ENCODE peak calls at places on chromosomes 1 and 21, in four cellular contexts. X is transverse colon, P is ovary, T is heart left ventricle. V is an unnamed sample.
A peak's percentile ranks its signal among the peaks of the same experiment; 100 is the strongest.

GRCh38 chr1:1298861-1299685 is 8.7 kb downstream of the ACAP3 start:
- DNase-seq in X (no peak), P (no peak), T (no peak), V (no peak)

GRCh38 chr1:185483647-185484450 is 166.8 kb upstream of the IVNS1ABP start:
- DNase-seq in X (no peak), P (no peak), T (no peak), V (no peak)

GRCh38 chr1:80445021-80445420 is 1355.7 kb upstream of the ADGRL2 start:
- DNase-seq in X (no peak), P (no peak), T (no peak), V (no peak)

GRCh38 chr1:95386915-95387314 is 152.9 kb downstream of the RWDD3 start:
- DNase-seq in X (no peak), P (no peak), T (no peak), V (no peak)

GRCh38 chr1:178046856-178047255 is 47.0 kb upstream of the RASAL2 start:
- DNase-seq in X (no peak), P (no peak), T (no peak), V (no peak)

GRCh38 chr1:243939167-243939848 is 89.3 kb upstream of the AKT3 start:
- DNase-seq in X (no peak), P (no peak), T (no peak), V (no peak)

GRCh38 chr1:181469829-181470228 is 13.5 kb upstream of the CACNA1E start:
- DNase-seq in X (no peak), P (peak; percentile 29), T (no peak), V (no peak)

GRCh38 chr1:45953934-45954333 is 150.5 kb downstream of the MAST2 start:
- DNase-seq in X (no peak), P (no peak), T (no peak), V (no peak)

GRCh38 chr1:170790175-170790574 is 126.2 kb downstream of the PRRX1 start:
- DNase-seq in X (no peak), P (no peak), T (no peak), V (no peak)

GRCh38 chr1:116910379-116911165 is 856 bp downstream of the PTGFRN start:
- DNase-seq in X (peak; percentile 65), P (peak; percentile 36), T (peak; percentile 76), V (peak; percentile 58)

GRCh38 chr1:34739613-34740012 is 15.2 kb upstream of the GJB5 start:
- DNase-seq in X (no peak), P (no peak), T (no peak), V (no peak)

GRCh38 chr1:53260631-53261247 is 22.4 kb upstream of the MAGOH start:
- DNase-seq in X (no peak), P (no peak), T (no peak), V (no peak)

GRCh38 chr1:233993651-233994050 is 89.2 kb downstream of the SLC35F3 start:
- DNase-seq in X (no peak), P (no peak), T (no peak), V (no peak)

GRCh38 chr1:182384387-182384960 is 7.1 kb downstream of the GLUL start:
- DNase-seq in X (no peak), P (no peak), T (no peak), V (no peak)

GRCh38 chr1:38178236-38178635 is 131.6 kb upstream of the POU3F1 start:
- DNase-seq in X (no peak), P (no peak), T (no peak), V (no peak)

GRCh38 chr21:43318841-43319781 is 107.8 kb downstream of the SIK1 start:
- DNase-seq in X (peak; percentile 46), P (no peak), T (peak; percentile 61), V (peak; percentile 44)

GRCh38 chr1:247746391-247746935 is 1.5 kb downstream of the OR14A2 start:
- DNase-seq in X (no peak), P (no peak), T (no peak), V (no peak)

GRCh38 chr1:229629251-229629650 is 3.2 kb downstream of the URB2 start:
- DNase-seq in X (no peak), P (no peak), T (no peak), V (no peak)

GRCh38 chr21:18764720-18765119 is 361.1 kb upstream of the TMPRSS15 start:
- DNase-seq in X (no peak), P (no peak), T (no peak), V (no peak)

GRCh38 chr21:18759267-18759666 is 355.7 kb upstream of the TMPRSS15 start:
- DNase-seq in X (no peak), P (no peak), T (no peak), V (no peak)

GRCh38 chr21:18760247-18760646 is 356.7 kb upstream of the TMPRSS15 start:
- DNase-seq in X (no peak), P (no peak), T (no peak), V (no peak)

DNA sequence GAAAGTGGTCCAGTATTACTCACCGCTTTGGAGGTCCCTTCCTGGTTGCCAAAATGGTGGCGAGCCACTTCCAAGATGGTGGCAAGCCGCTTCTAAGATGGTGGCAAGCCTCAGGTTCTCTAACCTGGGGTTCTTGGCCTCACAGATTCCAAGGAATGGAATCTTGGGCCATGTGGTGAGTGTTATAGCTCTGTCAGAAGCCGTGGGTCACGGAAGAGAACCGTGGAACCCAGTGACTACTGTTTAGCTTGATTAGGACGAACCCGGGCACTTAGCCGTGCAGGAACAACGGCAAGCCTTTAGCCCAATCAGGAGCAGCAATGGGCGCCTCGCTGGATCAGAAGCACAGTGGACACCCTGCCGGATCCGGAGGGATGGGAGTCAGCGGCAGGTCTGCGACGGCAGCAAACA is 356.2 kb upstream of the TMPRSS15 start:
- DNase-seq in X (no peak), P (no peak), T (no peak), V (no peak)
- TF ChIP-seq POLR2A in X (no peak), P (no peak), T (no peak), V (no peak)

GRCh38 chr1:221877365-221877764 is 135.5 kb upstream of the DUSP10 start:
- DNase-seq in X (no peak), P (no peak), T (no peak), V (no peak)

GRCh38 chr1:221873663-221874062 is 131.8 kb upstream of the DUSP10 start:
- DNase-seq in X (no peak), P (no peak), T (no peak), V (no peak)

GRCh38 chr1:221871056-221871455 is 129.2 kb upstream of the DUSP10 start:
- DNase-seq in X (no peak), P (no peak), T (no peak), V (no peak)

GRCh38 chr1:221875004-221875330 is 133.1 kb upstream of the DUSP10 start:
- DNase-seq in X (no peak), P (no peak), T (no peak), V (no peak)

DNA sequence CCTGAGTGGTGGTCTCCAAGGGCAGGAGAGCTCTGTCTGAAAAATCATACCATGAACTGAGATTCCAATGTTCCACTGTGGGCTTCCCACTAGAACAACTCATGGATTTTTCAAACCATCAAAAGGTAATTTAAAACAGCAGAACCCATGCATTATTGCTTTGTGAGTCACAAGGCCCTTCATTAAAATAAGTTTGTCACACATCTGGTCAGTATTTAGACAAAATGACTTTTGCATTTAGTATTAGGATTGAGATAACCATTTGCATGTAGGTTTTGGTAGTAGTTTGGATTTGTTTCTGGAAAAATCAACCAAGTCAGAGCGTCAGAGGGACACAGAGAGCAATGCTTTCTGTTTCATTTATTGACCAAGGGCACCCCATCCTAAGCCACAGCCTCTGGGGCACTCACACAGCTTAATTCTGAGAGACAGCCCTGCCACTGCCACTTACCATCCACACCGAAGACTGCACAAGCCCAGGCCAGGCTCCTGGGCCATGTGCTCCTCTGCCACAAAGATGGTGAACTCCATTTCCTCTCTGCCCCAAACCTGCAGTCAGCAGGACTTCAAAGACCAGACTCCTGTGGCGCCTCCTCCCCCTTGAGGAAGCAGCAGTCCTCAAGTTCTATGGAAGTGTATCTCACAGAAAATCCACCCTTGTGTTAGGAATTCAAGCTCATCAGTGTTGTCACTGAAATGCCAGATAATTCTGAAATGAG is 132.6 kb upstream of the DUSP10 start:
- DNase-seq in X (no peak), P (no peak), T (no peak), V (no peak)
- TF ChIP-seq CTCF in X (no peak), P (no peak), T (no peak), V (no peak)

GRCh38 chr1:173409613-173410012 is 67.5 kb upstream of the PRDX6 start:
- DNase-seq in X (peak; percentile 47), P (peak; percentile 39), T (peak; percentile 71), V (no peak)
- H3K27ac ChIP-seq in X (peak overlapping the region; percentile 6), P (no peak overlapping the region), T (no peak overlapping the region), V (no peak overlapping the region)

DNA sequence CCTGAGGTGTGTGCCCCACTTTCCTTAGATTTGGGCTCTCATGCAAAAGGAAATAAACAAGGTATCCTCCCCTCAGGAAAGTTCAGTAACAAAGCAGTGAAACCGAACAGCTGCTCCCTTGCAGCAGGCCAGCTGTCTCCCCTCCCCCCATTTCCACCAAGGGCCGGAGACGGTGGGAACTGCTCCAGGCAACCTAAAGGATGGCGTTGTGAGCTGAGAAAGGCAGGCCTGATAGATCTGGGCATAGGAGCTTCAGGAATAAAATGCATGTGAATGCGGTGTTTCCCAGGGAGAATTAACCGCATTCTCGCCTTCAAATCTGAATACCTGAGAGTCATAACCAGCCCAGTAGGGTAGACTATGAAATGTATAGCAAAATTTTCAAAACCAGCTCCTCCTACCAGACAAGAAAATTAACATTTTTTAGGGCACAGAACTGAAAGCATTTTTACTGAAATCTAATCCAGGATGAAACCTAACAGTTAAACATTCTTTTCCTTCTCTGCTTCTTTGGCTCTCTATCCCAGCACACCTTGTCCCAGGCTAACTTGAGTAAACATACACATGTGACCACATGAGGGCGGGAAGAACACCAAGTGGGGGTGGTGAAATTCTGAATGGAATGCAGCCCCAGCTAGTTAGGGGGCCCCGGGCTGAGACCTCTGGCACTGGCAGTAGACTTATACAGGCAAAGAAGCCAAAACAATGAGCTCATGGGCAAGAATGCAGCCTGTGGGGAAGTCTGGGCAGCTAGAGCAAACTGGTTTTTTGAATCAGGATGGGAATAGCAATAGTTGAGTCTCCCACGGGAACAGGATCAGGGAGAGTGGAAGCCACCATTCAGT is 11.5 kb downstream of the MCL1 start:
- DNase-seq in X (peak; percentile 84), P (peak; percentile 94), T (peak; percentile 70), V (no peak)
- TF ChIP-seq POLR2A in X (peak; percentile 27), P (no peak), T (no peak), V (peak; percentile 56)

GRCh38 chr1:6396998-6397397 is 3.4 kb upstream of the ACOT7 start:
- DNase-seq in X (no peak), P (no peak), T (peak; percentile 4), V (no peak)
- TF ChIP-seq CTCF in X (no peak), P (no peak), T (no peak), V (no peak)

GRCh38 chr21:39661740-39662139 is 49.0 kb downstream of the B3GALT5 start:
- DNase-seq in X (no peak), P (no peak), T (no peak), V (no peak)

GRCh38 chr21:39661121-39661520 is 48.4 kb downstream of the B3GALT5 start:
- DNase-seq in X (no peak), P (no peak), T (no peak), V (no peak)

GRCh38 chr21:39660596-39660995 is 47.9 kb downstream of the B3GALT5 start:
- DNase-seq in X (peak; percentile 66), P (peak; percentile 43), T (peak; percentile 76), V (no peak)

GRCh38 chr21:39659070-39659815 is 46.5 kb downstream of the B3GALT5 start:
- DNase-seq in X (no peak), P (no peak), T (no peak), V (no peak)

GRCh38 chr21:39660191-39660590 is 47.5 kb downstream of the B3GALT5 start:
- DNase-seq in X (peak; percentile 57), P (peak; percentile 21), T (no peak), V (no peak)
- H3K27ac ChIP-seq in X (peak overlapping the region; percentile 64), P (no peak overlapping the region), T (peak overlapping the region; percentile 37), V (no peak overlapping the region)

GRCh38 chr21:32569261-32570230 is 15.8 kb downstream of the TCP10L start:
- DNase-seq in X (peak; percentile 83), P (peak; percentile 71), T (peak; percentile 85), V (peak; percentile 81)
- TF ChIP-seq POLR2A in X (peak; percentile 24), P (no peak), T (no peak), V (no peak)